ENCODE peak calls at places on chromosomes 5 and 9, in seven cellular contexts. H, A, Z, X, E, L and T are unnamed samples.

GRCh38 chr9:77063645-77064285 is 44.3 kb downstream of the FOXB2 start:
- DNase-seq in X (no peak), A (no peak), H (no peak), L (peak), Z (no peak), E (no peak), T (no peak)

GRCh38 chr9:107838766-107839165 is 349.2 kb upstream of the KLF4 start:
- DNase-seq in A (no peak), X (no peak), E (no peak), Z (no peak), H (no peak), L (no peak), T (no peak)

GRCh38 chr9:129284607-129285291 is 106.7 kb upstream of the IER5L start:
- DNase-seq in E (peak), Z (no peak), H (peak), X (no peak), A (no peak), L (no peak), T (no peak)

GRCh38 chr5:142894749-142895148 is 124.6 kb downstream of the ARHGAP26 start:
- DNase-seq in E (no peak), X (peak), A (no peak), Z (no peak), L (no peak), H (no peak), T (no peak)

GRCh38 chr9:132898043-132898442 is 19.3 kb downstream of the SPACA9 start:
- DNase-seq in H (no peak), X (no peak), L (no peak), A (no peak), E (no peak), Z (no peak), T (no peak)

GRCh38 chr9:113687107-113687679 is 188.9 kb upstream of the ZNF618 start:
- DNase-seq in E (no peak), H (no peak), L (no peak), Z (no peak), X (no peak), A (no peak), T (no peak)

GRCh38 chr5:124796495-124796894 is 50.1 kb upstream of the ZNF608 start:
- DNase-seq in E (no peak), H (peak), X (no peak), L (no peak), A (no peak), Z (no peak), T (peak)

GRCh38 chr9:120362446-120362845 is 217.5 kb downstream of the CDK5RAP2 start:
- DNase-seq in A (no peak), Z (no peak), L (no peak), X (no peak), H (no peak), E (no peak), T (no peak)

GRCh38 chr5:42656661-42657035 is 100.0 kb upstream of the CCDC152 start:
- DNase-seq in X (no peak), H (peak), A (no peak), L (no peak), Z (no peak), E (no peak), T (no peak)

GRCh38 chr5:75091597-75091996 is 39.2 kb upstream of the GCNT4 start:
- DNase-seq in L (no peak), X (no peak), H (no peak), Z (peak), A (no peak), E (no peak), T (no peak)

GRCh38 chr5:2887401-2888348 is 136.2 kb upstream of the IRX2 start:
- DNase-seq in E (no peak), A (no peak), X (no peak), H (no peak), L (no peak), Z (peak), T (no peak)

GRCh38 chr5:14036514-14036913 is 92.0 kb upstream of the DNAH5 start:
- DNase-seq in H (no peak), E (no peak), L (peak), X (no peak), A (no peak), Z (no peak), T (no peak)

GRCh38 chr5:78574731-78575161 is 73.8 kb downstream of the LHFPL2 start:
- DNase-seq in A (no peak), X (no peak), E (no peak), Z (no peak), H (peak), L (peak), T (peak)

GRCh38 chr9:70043285-70043684 is 363 bp upstream of the MAMDC2 start:
- DNase-seq in A (no peak), L (no peak), X (no peak), E (no peak), H (no peak), Z (no peak), T (no peak)

GRCh38 chr5:126503602-126504104 is 80.4 kb downstream of the GRAMD2B start:
- DNase-seq in L (no peak), A (no peak), E (no peak), Z (no peak), X (no peak), H (no peak), T (no peak)

GRCh38 chr5:14465086-14465485 is 116.5 kb upstream of the OTULINL start:
- DNase-seq in E (no peak), A (no peak), L (no peak), H (no peak), Z (no peak), X (no peak), T (no peak)

GRCh38 chr5:133430095-133430494 is 182.2 kb downstream of the FSTL4 start:
- DNase-seq in L (no peak), E (no peak), Z (no peak), A (no peak), H (no peak), X (no peak), T (no peak)

GRCh38 chr5:3140117-3140516 is 388.6 kb upstream of the IRX2 start:
- DNase-seq in A (no peak), Z (no peak), H (no peak), E (no peak), L (no peak), X (no peak), T (no peak)

GRCh38 chr5:160506006-160507004 is 84.7 kb downstream of the PTTG1 start:
- DNase-seq in L (peak), X (no peak), Z (no peak), E (peak), A (peak), H (peak), T (peak)

GRCh38 chr9:84154320-84154719 is 173.7 kb downstream of the RMI1 start:
- DNase-seq in X (no peak), Z (no peak), E (no peak), H (no peak), L (no peak), A (no peak), T (no peak)

GRCh38 chr9:74804018-74804385 is 83.7 kb downstream of the TRPM6 start:
- DNase-seq in L (peak), A (no peak), E (no peak), H (no peak), X (no peak), Z (no peak), T (no peak)

GRCh38 chr5:42951169-42951846 is 88.8 kb downstream of the ANXA2R start:
- DNase-seq in H (peak), Z (no peak), L (no peak), E (no peak), X (no peak), A (peak), T (peak)

GRCh38 chr9:38141751-38142150 is 72.7 kb upstream of the SHB start:
- DNase-seq in A (no peak), X (peak), Z (no peak), E (no peak), L (no peak), H (no peak), T (peak)

GRCh38 chr9:15512889-15513288 is 2.1 kb upstream of the PSIP1 start:
- DNase-seq in Z (no peak), A (no peak), H (peak), E (no peak), L (no peak), X (no peak), T (no peak)

GRCh38 chr9:89311346-89312153 is 555 bp downstream of the CKS2 start:
- DNase-seq in E (no peak), X (no peak), A (no peak), L (peak), Z (no peak), H (peak), T (peak)

GRCh38 chr5:1917830-1918487 is 35.2 kb upstream of the IRX4 start:
- DNase-seq in H (no peak), E (no peak), Z (no peak), X (no peak), L (no peak), A (no peak), T (no peak)

GRCh38 chr5:14718778-14719177 is 54.3 kb downstream of the OTULIN start:
- DNase-seq in E (no peak), H (no peak), L (no peak), Z (peak), A (no peak), X (no peak), T (no peak)

GRCh38 chr5:65191554-65192126 is 290.1 kb downstream of the ADAMTS6 start:
- DNase-seq in L (no peak), A (no peak), Z (no peak), E (no peak), H (no peak), X (no peak), T (no peak)

GRCh38 chr9:136977223-136978072 is at the start of gene PTGDS:
- DNase-seq in Z (no peak), A (peak), X (no peak), L (no peak), E (peak), H (no peak), T (no peak)

GRCh38 chr5:161332343-161332742 is 214.2 kb downstream of the GABRB2 start:
- DNase-seq in Z (no peak), L (peak), H (no peak), X (no peak), A (no peak), E (no peak), T (no peak)

GRCh38 chr5:56574778-56575177 is 240.6 kb upstream of the MAP3K1 start:
- DNase-seq in Z (no peak), L (no peak), X (no peak), H (no peak), A (no peak), E (no peak), T (no peak)

GRCh38 chr5:90135979-90136378 is 273.6 kb downstream of the CETN3 start:
- DNase-seq in Z (no peak), E (no peak), A (no peak), L (peak), X (no peak), H (peak), T (peak)

GRCh38 chr5:6482735-6483134 is 34.1 kb downstream of the UBE2QL1 start:
- DNase-seq in L (no peak), X (no peak), A (no peak), E (no peak), H (no peak), Z (no peak), T (no peak)

GRCh38 chr9:124062172-124062571 is 50.6 kb downstream of the LHX2 start:
- DNase-seq in X (no peak), L (no peak), H (peak), Z (no peak), E (no peak), A (no peak), T (peak)

GRCh38 chr5:10912435-10912834 is 151.4 kb upstream of the DAP start:
- DNase-seq in X (no peak), A (no peak), L (no peak), Z (no peak), H (no peak), E (no peak), T (no peak)

GRCh38 chr5:42811591-42812392 is at the start of gene SELENOP:
- DNase-seq in A (no peak), Z (no peak), E (no peak), H (no peak), L (peak), X (peak), T (no peak)

GRCh38 chr5:168819004-168819626 is 239.9 kb upstream of the PANK3 start:
- DNase-seq in H (no peak), X (no peak), L (no peak), E (no peak), Z (no peak), A (no peak), T (no peak)

GRCh38 chr5:55101556-55102276 is 730 bp upstream of the GZMA start:
- DNase-seq in A (no peak), Z (no peak), L (no peak), E (no peak), H (no peak), X (no peak), T (no peak)

GRCh38 chr5:160327829-160328228 is 15.5 kb upstream of the CCNJL start:
- DNase-seq in H (no peak), L (no peak), A (no peak), X (no peak), Z (no peak), E (no peak), T (no peak)

GRCh38 chr9:82101475-82101874 is 112.9 kb downstream of the SPATA31D1 start:
- DNase-seq in E (no peak), H (peak), A (no peak), Z (no peak), X (no peak), L (no peak), T (peak)
- TF ChIP-seq CTCF in E (no peak), H (peak), A (no peak), Z (no peak), X (peak), L (no peak), T (no peak)

GRCh38 chr5:32206799-32207634 is 32.9 kb upstream of the GOLPH3 start:
- DNase-seq in E (no peak), Z (no peak), X (no peak), L (no peak), H (no peak), A (no peak), T (peak)
- H3K4me3 ChIP-seq in E (no peak), Z (no peak), X (no peak), L (no peak), H (no peak), A (no peak), T (no peak)

GRCh38 chr9:90964101-90965020 is 162.7 kb downstream of the SYK start:
- DNase-seq in A (no peak), L (peak), X (no peak), Z (no peak), H (peak), E (no peak), T (peak)
- TF ChIP-seq CTCF in A (no peak), L (peak), X (peak), Z (no peak), H (peak), E (no peak), T (peak)

GRCh38 chr5:41510176-41510831 is at the start of gene PLCXD3:
- DNase-seq in A (peak), E (peak), X (no peak), L (peak), H (no peak), Z (peak), T (no peak)
- H3K4me3 ChIP-seq in A (peak), E (peak), X (peak), L (peak), H (no peak), Z (no peak), T (no peak)